ENCODE peak calls at places on chromosome 21, in ten cellular contexts. One of them, this sample, is unnamed.

GRCh38 chr21:34698270-34699015 is 29.6 kb downstream of the CLIC6 start:
- DNase-seq in left ventricle myocardium superior: no peak
- DNase-seq in GM23338: peak
- DNase-seq in cardiac fibroblast: no peak
- DNase-seq in WTC11: no peak
- DNase-seq in stimulated activated naive CD8-positive, alpha-beta T cell treated with anti-CD3 and anti-CD28 coated beads, Interleukin-15, Interleukin-2, amounts not matched to agents 100 U/mL and 50 U/mL, for 24 hours: no peak
- DNase-seq in GM23248: no peak
- DNase-seq in iris pigment epithelial cell: no peak
- DNase-seq in H54: no peak
- DNase-seq in astrocyte of the spinal cord: no peak
- DNase-seq in this sample: no peak

GRCh38 chr21:41280115-41280919 is 36.3 kb upstream of the FAM3B start:
- DNase-seq in GM23248: peak
- DNase-seq in cardiac fibroblast: peak
- DNase-seq in iris pigment epithelial cell: peak
- DNase-seq in GM23338: no peak
- DNase-seq in left ventricle myocardium superior: no peak
- DNase-seq in WTC11: no peak
- DNase-seq in stimulated activated naive CD8-positive, alpha-beta T cell treated with anti-CD3 and anti-CD28 coated beads, Interleukin-15, Interleukin-2, amounts not matched to agents 100 U/mL and 50 U/mL, for 24 hours: no peak
- DNase-seq in H54: no peak
- DNase-seq in astrocyte of the spinal cord: no peak
- DNase-seq in this sample: no peak

GRCh38 chr21:31509108-31510017 is 150.1 kb upstream of the SOD1 start:
- DNase-seq in left ventricle myocardium superior: no peak
- DNase-seq in GM23248: peak
- DNase-seq in astrocyte of the spinal cord: peak
- DNase-seq in GM23338: peak
- DNase-seq in cardiac fibroblast: peak
- DNase-seq in stimulated activated naive CD8-positive, alpha-beta T cell treated with anti-CD3 and anti-CD28 coated beads, Interleukin-15, Interleukin-2, amounts not matched to agents 100 U/mL and 50 U/mL, for 24 hours: peak
- DNase-seq in iris pigment epithelial cell: peak
- DNase-seq in H54: peak
- DNase-seq in WTC11: peak
- DNase-seq in this sample: peak

GRCh38 chr21:42495765-42496119 is 282 bp downstream of the RSPH1 start:
- DNase-seq in stimulated activated naive CD8-positive, alpha-beta T cell treated with anti-CD3 and anti-CD28 coated beads, Interleukin-15, Interleukin-2, amounts not matched to agents 100 U/mL and 50 U/mL, for 24 hours: no peak
- DNase-seq in iris pigment epithelial cell: no peak
- DNase-seq in left ventricle myocardium superior: no peak
- DNase-seq in cardiac fibroblast: no peak
- DNase-seq in astrocyte of the spinal cord: no peak
- DNase-seq in GM23338: peak
- DNase-seq in GM23248: peak
- DNase-seq in WTC11: no peak
- DNase-seq in H54: no peak
- DNase-seq in this sample: no peak

GRCh38 chr21:42079939-42080787 is 9.0 kb downstream of the UMODL1 start:
- DNase-seq in cardiac fibroblast: no peak
- DNase-seq in iris pigment epithelial cell: no peak
- DNase-seq in stimulated activated naive CD8-positive, alpha-beta T cell treated with anti-CD3 and anti-CD28 coated beads, Interleukin-15, Interleukin-2, amounts not matched to agents 100 U/mL and 50 U/mL, for 24 hours: no peak
- DNase-seq in left ventricle myocardium superior: no peak
- DNase-seq in astrocyte of the spinal cord: peak
- DNase-seq in GM23338: no peak
- DNase-seq in GM23248: peak
- DNase-seq in WTC11: no peak
- DNase-seq in H54: no peak
- DNase-seq in this sample: no peak

GRCh38 chr21:28083350-28083749 is 909.3 kb downstream of the LTN1 start:
- DNase-seq in GM23248: no peak
- DNase-seq in H54: no peak
- DNase-seq in cardiac fibroblast: no peak
- DNase-seq in stimulated activated naive CD8-positive, alpha-beta T cell treated with anti-CD3 and anti-CD28 coated beads, Interleukin-15, Interleukin-2, amounts not matched to agents 100 U/mL and 50 U/mL, for 24 hours: no peak
- DNase-seq in GM23338: peak
- DNase-seq in iris pigment epithelial cell: no peak
- DNase-seq in astrocyte of the spinal cord: no peak
- DNase-seq in left ventricle myocardium superior: no peak
- DNase-seq in WTC11: no peak
- DNase-seq in this sample: no peak

GRCh38 chr21:46385846-46386725 is 62.1 kb downstream of the PCNT start:
- DNase-seq in iris pigment epithelial cell: no peak
- DNase-seq in H54: no peak
- DNase-seq in left ventricle myocardium superior: peak
- DNase-seq in cardiac fibroblast: no peak
- DNase-seq in GM23338: no peak
- DNase-seq in astrocyte of the spinal cord: no peak
- DNase-seq in stimulated activated naive CD8-positive, alpha-beta T cell treated with anti-CD3 and anti-CD28 coated beads, Interleukin-15, Interleukin-2, amounts not matched to agents 100 U/mL and 50 U/mL, for 24 hours: no peak
- DNase-seq in WTC11: no peak
- DNase-seq in GM23248: no peak
- DNase-seq in this sample: no peak

GRCh38 chr21:45981154-45981606 is 390 bp upstream of the COL6A1 start:
- DNase-seq in GM23338: peak
- DNase-seq in H54: peak
- DNase-seq in left ventricle myocardium superior: peak
- DNase-seq in astrocyte of the spinal cord: peak
- DNase-seq in stimulated activated naive CD8-positive, alpha-beta T cell treated with anti-CD3 and anti-CD28 coated beads, Interleukin-15, Interleukin-2, amounts not matched to agents 100 U/mL and 50 U/mL, for 24 hours: peak
- DNase-seq in iris pigment epithelial cell: peak
- DNase-seq in WTC11: peak
- DNase-seq in GM23248: peak
- DNase-seq in cardiac fibroblast: peak
- DNase-seq in this sample: peak

GRCh38 chr21:44893278-44893556 is 19.7 kb upstream of the PTTG1IP start:
- DNase-seq in GM23338: no peak
- DNase-seq in H54: no peak
- DNase-seq in WTC11: no peak
- DNase-seq in iris pigment epithelial cell: no peak
- DNase-seq in cardiac fibroblast: no peak
- DNase-seq in GM23248: no peak
- DNase-seq in astrocyte of the spinal cord: no peak
- DNase-seq in left ventricle myocardium superior: no peak
- DNase-seq in stimulated activated naive CD8-positive, alpha-beta T cell treated with anti-CD3 and anti-CD28 coated beads, Interleukin-15, Interleukin-2, amounts not matched to agents 100 U/mL and 50 U/mL, for 24 hours: no peak
- DNase-seq in this sample: no peak

GRCh38 chr21:14877581-14878228 is 187.1 kb downstream of the NRIP1 start:
- DNase-seq in WTC11: no peak
- DNase-seq in astrocyte of the spinal cord: peak
- DNase-seq in iris pigment epithelial cell: peak
- DNase-seq in stimulated activated naive CD8-positive, alpha-beta T cell treated with anti-CD3 and anti-CD28 coated beads, Interleukin-15, Interleukin-2, amounts not matched to agents 100 U/mL and 50 U/mL, for 24 hours: no peak
- DNase-seq in H54: no peak
- DNase-seq in left ventricle myocardium superior: no peak
- DNase-seq in GM23248: peak
- DNase-seq in GM23338: no peak
- DNase-seq in cardiac fibroblast: peak
- DNase-seq in this sample: no peak

GRCh38 chr21:44487831-44488230 is 32.5 kb downstream of the LRRC3 start:
- DNase-seq in left ventricle myocardium superior: no peak
- DNase-seq in GM23248: peak
- DNase-seq in H54: peak
- DNase-seq in astrocyte of the spinal cord: peak
- DNase-seq in stimulated activated naive CD8-positive, alpha-beta T cell treated with anti-CD3 and anti-CD28 coated beads, Interleukin-15, Interleukin-2, amounts not matched to agents 100 U/mL and 50 U/mL, for 24 hours: peak
- DNase-seq in GM23338: peak
- DNase-seq in WTC11: peak
- DNase-seq in iris pigment epithelial cell: peak
- DNase-seq in cardiac fibroblast: peak
- DNase-seq in this sample: peak

GRCh38 chr21:31612889-31613785 is 46.4 kb upstream of the SOD1 start:
- DNase-seq in astrocyte of the spinal cord: no peak
- DNase-seq in iris pigment epithelial cell: peak
- DNase-seq in left ventricle myocardium superior: no peak
- DNase-seq in H54: no peak
- DNase-seq in WTC11: no peak
- DNase-seq in stimulated activated naive CD8-positive, alpha-beta T cell treated with anti-CD3 and anti-CD28 coated beads, Interleukin-15, Interleukin-2, amounts not matched to agents 100 U/mL and 50 U/mL, for 24 hours: no peak
- DNase-seq in GM23248: peak
- DNase-seq in cardiac fibroblast: peak
- DNase-seq in GM23338: no peak
- DNase-seq in this sample: no peak

GRCh38 chr21:29938968-29939858 is 583 bp downstream of the GRIK1 start:
- DNase-seq in cardiac fibroblast: peak
- DNase-seq in stimulated activated naive CD8-positive, alpha-beta T cell treated with anti-CD3 and anti-CD28 coated beads, Interleukin-15, Interleukin-2, amounts not matched to agents 100 U/mL and 50 U/mL, for 24 hours: no peak
- DNase-seq in GM23338: peak
- DNase-seq in iris pigment epithelial cell: peak
- DNase-seq in GM23248: peak
- DNase-seq in WTC11: peak
- DNase-seq in astrocyte of the spinal cord: peak
- DNase-seq in left ventricle myocardium superior: peak
- DNase-seq in H54: no peak
- DNase-seq in this sample: no peak

GRCh38 chr21:34200288-34200905 is 127.0 kb downstream of the MRPS6 start:
- DNase-seq in stimulated activated naive CD8-positive, alpha-beta T cell treated with anti-CD3 and anti-CD28 coated beads, Interleukin-15, Interleukin-2, amounts not matched to agents 100 U/mL and 50 U/mL, for 24 hours: no peak
- DNase-seq in astrocyte of the spinal cord: no peak
- DNase-seq in left ventricle myocardium superior: no peak
- DNase-seq in cardiac fibroblast: peak
- DNase-seq in WTC11: no peak
- DNase-seq in iris pigment epithelial cell: no peak
- DNase-seq in GM23338: no peak
- DNase-seq in H54: no peak
- DNase-seq in GM23248: no peak
- DNase-seq in this sample: no peak

GRCh38 chr21:38789275-38789674 is 16.5 kb upstream of the ETS2 start:
- DNase-seq in iris pigment epithelial cell: no peak
- DNase-seq in GM23338: no peak
- DNase-seq in H54: no peak
- DNase-seq in cardiac fibroblast: no peak
- DNase-seq in GM23248: no peak
- DNase-seq in WTC11: no peak
- DNase-seq in stimulated activated naive CD8-positive, alpha-beta T cell treated with anti-CD3 and anti-CD28 coated beads, Interleukin-15, Interleukin-2, amounts not matched to agents 100 U/mL and 50 U/mL, for 24 hours: no peak
- DNase-seq in left ventricle myocardium superior: no peak
- DNase-seq in astrocyte of the spinal cord: no peak
- DNase-seq in this sample: no peak

GRCh38 chr21:38212716-38213115 is 44.1 kb upstream of the KCNJ15 start:
- DNase-seq in GM23338: no peak
- DNase-seq in iris pigment epithelial cell: no peak
- DNase-seq in stimulated activated naive CD8-positive, alpha-beta T cell treated with anti-CD3 and anti-CD28 coated beads, Interleukin-15, Interleukin-2, amounts not matched to agents 100 U/mL and 50 U/mL, for 24 hours: no peak
- DNase-seq in left ventricle myocardium superior: no peak
- DNase-seq in cardiac fibroblast: no peak
- DNase-seq in astrocyte of the spinal cord: no peak
- DNase-seq in H54: no peak
- DNase-seq in GM23248: no peak
- DNase-seq in WTC11: no peak
- DNase-seq in this sample: no peak

GRCh38 chr21:32336711-32337110 is 38.1 kb downstream of the MRAP start:
- DNase-seq in stimulated activated naive CD8-positive, alpha-beta T cell treated with anti-CD3 and anti-CD28 coated beads, Interleukin-15, Interleukin-2, amounts not matched to agents 100 U/mL and 50 U/mL, for 24 hours: no peak
- DNase-seq in GM23338: no peak
- DNase-seq in astrocyte of the spinal cord: peak
- DNase-seq in H54: peak
- DNase-seq in left ventricle myocardium superior: no peak
- DNase-seq in GM23248: peak
- DNase-seq in cardiac fibroblast: peak
- DNase-seq in iris pigment epithelial cell: peak
- DNase-seq in WTC11: no peak
- DNase-seq in this sample: no peak

GRCh38 chr21:34006603-34007168 is 66.7 kb upstream of the MRPS6 start:
- DNase-seq in cardiac fibroblast: no peak
- DNase-seq in left ventricle myocardium superior: no peak
- DNase-seq in iris pigment epithelial cell: no peak
- DNase-seq in GM23338: no peak
- DNase-seq in H54: no peak
- DNase-seq in WTC11: no peak
- DNase-seq in GM23248: no peak
- DNase-seq in astrocyte of the spinal cord: no peak
- DNase-seq in stimulated activated naive CD8-positive, alpha-beta T cell treated with anti-CD3 and anti-CD28 coated beads, Interleukin-15, Interleukin-2, amounts not matched to agents 100 U/mL and 50 U/mL, for 24 hours: no peak
- DNase-seq in this sample: no peak

GRCh38 chr21:15837603-15838002 is 107.8 kb downstream of the USP25 start:
- DNase-seq in iris pigment epithelial cell: peak
- DNase-seq in GM23338: no peak
- DNase-seq in WTC11: no peak
- DNase-seq in stimulated activated naive CD8-positive, alpha-beta T cell treated with anti-CD3 and anti-CD28 coated beads, Interleukin-15, Interleukin-2, amounts not matched to agents 100 U/mL and 50 U/mL, for 24 hours: no peak
- DNase-seq in astrocyte of the spinal cord: peak
- DNase-seq in GM23248: peak
- DNase-seq in left ventricle myocardium superior: no peak
- DNase-seq in H54: no peak
- DNase-seq in cardiac fibroblast: peak
- DNase-seq in this sample: no peak

GRCh38 chr21:25080706-25081495 is 526.4 kb downstream of the MRPL39 start:
- DNase-seq in GM23248: peak
- DNase-seq in WTC11: no peak
- DNase-seq in left ventricle myocardium superior: no peak
- DNase-seq in astrocyte of the spinal cord: peak
- DNase-seq in cardiac fibroblast: no peak
- DNase-seq in iris pigment epithelial cell: no peak
- DNase-seq in GM23338: no peak
- DNase-seq in H54: no peak
- DNase-seq in stimulated activated naive CD8-positive, alpha-beta T cell treated with anti-CD3 and anti-CD28 coated beads, Interleukin-15, Interleukin-2, amounts not matched to agents 100 U/mL and 50 U/mL, for 24 hours: no peak
- DNase-seq in this sample: no peak

GRCh38 chr21:15121655-15122120 is 56.9 kb upstream of the NRIP1 start:
- DNase-seq in H54: peak
- DNase-seq in WTC11: no peak
- DNase-seq in iris pigment epithelial cell: peak
- DNase-seq in astrocyte of the spinal cord: peak
- DNase-seq in left ventricle myocardium superior: peak
- DNase-seq in cardiac fibroblast: peak
- DNase-seq in GM23248: peak
- DNase-seq in stimulated activated naive CD8-positive, alpha-beta T cell treated with anti-CD3 and anti-CD28 coated beads, Interleukin-15, Interleukin-2, amounts not matched to agents 100 U/mL and 50 U/mL, for 24 hours: no peak
- DNase-seq in GM23338: peak
- DNase-seq in this sample: no peak

GRCh38 chr21:43959231-43960041 is 52.7 kb upstream of the TRAPPC10 start:
- DNase-seq in left ventricle myocardium superior: no peak
- DNase-seq in GM23248: no peak
- DNase-seq in H54: no peak
- DNase-seq in iris pigment epithelial cell: no peak
- DNase-seq in GM23338: no peak
- DNase-seq in cardiac fibroblast: no peak
- DNase-seq in stimulated activated naive CD8-positive, alpha-beta T cell treated with anti-CD3 and anti-CD28 coated beads, Interleukin-15, Interleukin-2, amounts not matched to agents 100 U/mL and 50 U/mL, for 24 hours: no peak
- DNase-seq in astrocyte of the spinal cord: no peak
- DNase-seq in WTC11: no peak
- DNase-seq in this sample: no peak

GRCh38 chr21:45326169-45326833 is 38.6 kb upstream of the POFUT2 start:
- DNase-seq in astrocyte of the spinal cord: no peak
- DNase-seq in GM23338: no peak
- DNase-seq in iris pigment epithelial cell: no peak
- DNase-seq in WTC11: no peak
- DNase-seq in GM23248: peak
- DNase-seq in left ventricle myocardium superior: peak
- DNase-seq in H54: no peak
- DNase-seq in cardiac fibroblast: no peak
- DNase-seq in stimulated activated naive CD8-positive, alpha-beta T cell treated with anti-CD3 and anti-CD28 coated beads, Interleukin-15, Interleukin-2, amounts not matched to agents 100 U/mL and 50 U/mL, for 24 hours: no peak
- DNase-seq in this sample: no peak

GRCh38 chr21:33642896-33643657 is 776 bp downstream of the ITSN1 start:
- DNase-seq in astrocyte of the spinal cord: no peak
- DNase-seq in left ventricle myocardium superior: peak
- DNase-seq in cardiac fibroblast: peak
- DNase-seq in GM23338: peak
- DNase-seq in stimulated activated naive CD8-positive, alpha-beta T cell treated with anti-CD3 and anti-CD28 coated beads, Interleukin-15, Interleukin-2, amounts not matched to agents 100 U/mL and 50 U/mL, for 24 hours: peak
- DNase-seq in iris pigment epithelial cell: no peak
- DNase-seq in GM23248: peak
- DNase-seq in WTC11: peak
- DNase-seq in H54: peak
- DNase-seq in this sample: peak

GRCh38 chr21:46543306-46543705 is 61.6 kb downstream of the S100B start:
- DNase-seq in iris pigment epithelial cell: no peak
- DNase-seq in GM23338: no peak
- DNase-seq in cardiac fibroblast: no peak
- DNase-seq in astrocyte of the spinal cord: no peak
- DNase-seq in WTC11: no peak
- DNase-seq in GM23248: no peak
- DNase-seq in left ventricle myocardium superior: no peak
- DNase-seq in H54: no peak
- DNase-seq in stimulated activated naive CD8-positive, alpha-beta T cell treated with anti-CD3 and anti-CD28 coated beads, Interleukin-15, Interleukin-2, amounts not matched to agents 100 U/mL and 50 U/mL, for 24 hours: no peak
- DNase-seq in this sample: no peak

GRCh38 chr21:15895142-15896106 is 165.6 kb downstream of the USP25 start:
- DNase-seq in H54: no peak
- DNase-seq in GM23338: no peak
- DNase-seq in left ventricle myocardium superior: no peak
- DNase-seq in WTC11: no peak
- DNase-seq in iris pigment epithelial cell: peak
- DNase-seq in stimulated activated naive CD8-positive, alpha-beta T cell treated with anti-CD3 and anti-CD28 coated beads, Interleukin-15, Interleukin-2, amounts not matched to agents 100 U/mL and 50 U/mL, for 24 hours: no peak
- DNase-seq in cardiac fibroblast: no peak
- DNase-seq in astrocyte of the spinal cord: peak
- DNase-seq in GM23248: peak
- DNase-seq in this sample: no peak

GRCh38 chr21:16248705-16249104 is 518.9 kb downstream of the USP25 start:
- DNase-seq in left ventricle myocardium superior: no peak
- DNase-seq in GM23248: no peak
- DNase-seq in H54: no peak
- DNase-seq in astrocyte of the spinal cord: no peak
- DNase-seq in GM23338: no peak
- DNase-seq in iris pigment epithelial cell: no peak
- DNase-seq in WTC11: no peak
- DNase-seq in stimulated activated naive CD8-positive, alpha-beta T cell treated with anti-CD3 and anti-CD28 coated beads, Interleukin-15, Interleukin-2, amounts not matched to agents 100 U/mL and 50 U/mL, for 24 hours: no peak
- DNase-seq in cardiac fibroblast: no peak
- DNase-seq in this sample: no peak

GRCh38 chr21:40512590-40512989 is 334.4 kb downstream of the DSCAM start:
- DNase-seq in astrocyte of the spinal cord: no peak
- DNase-seq in GM23338: peak
- DNase-seq in iris pigment epithelial cell: no peak
- DNase-seq in H54: peak
- DNase-seq in GM23248: no peak
- DNase-seq in left ventricle myocardium superior: no peak
- DNase-seq in cardiac fibroblast: no peak
- DNase-seq in stimulated activated naive CD8-positive, alpha-beta T cell treated with anti-CD3 and anti-CD28 coated beads, Interleukin-15, Interleukin-2, amounts not matched to agents 100 U/mL and 50 U/mL, for 24 hours: peak
- DNase-seq in WTC11: peak
- DNase-seq in this sample: no peak

This sample was measured in activated CD4-positive, alpha-beta memory T cell treated with anti-CD3 and anti-CD28 coated beads for 36 hours.